ENCODE peak calls at places on chromosome 9, in eight cellular contexts. One of them, this sample, is unnamed.
A peak's percentile ranks its signal among the peaks of the same experiment; 100 is the strongest.

GRCh38 chr9:89519393-89519805 is 21.5 kb upstream of the SEMA4D start:
- DNase-seq in colonic mucosa: no peak
- DNase-seq in IMR-90: peak; percentile 42
- DNase-seq in mesenchymal stem cell: peak; percentile 35
- DNase-seq in K562: no peak
- DNase-seq in H9: no peak
- DNase-seq in neuronal stem cell: no peak
- DNase-seq in fibroblast of lung: peak; percentile 20
- DNase-seq in this sample: no peak

GRCh38 chr9:27183701-27184100 is 74.7 kb downstream of the TEK start:
- DNase-seq in colonic mucosa: no peak
- DNase-seq in IMR-90: peak; percentile 50
- DNase-seq in mesenchymal stem cell: peak; percentile 32
- DNase-seq in K562: no peak
- DNase-seq in H9: no peak
- DNase-seq in neuronal stem cell: no peak
- DNase-seq in fibroblast of lung: peak; percentile 45
- DNase-seq in this sample: no peak

GRCh38 chr9:79353856-79354520 is 217.8 kb upstream of the TLE4 start:
- DNase-seq in colonic mucosa: no peak
- DNase-seq in IMR-90: peak; percentile 85
- DNase-seq in mesenchymal stem cell: peak; percentile 57
- DNase-seq in K562: no peak
- DNase-seq in H9: no peak
- DNase-seq in neuronal stem cell: no peak
- DNase-seq in fibroblast of lung: peak; percentile 92
- DNase-seq in this sample: no peak

GRCh38 chr9:116160676-116161571 is 7.3 kb downstream of the PAPPA start:
- DNase-seq in colonic mucosa: no peak
- DNase-seq in IMR-90: no peak
- DNase-seq in mesenchymal stem cell: peak; percentile 71
- DNase-seq in K562: no peak
- DNase-seq in H9: no peak
- DNase-seq in neuronal stem cell: no peak
- DNase-seq in fibroblast of lung: no peak
- DNase-seq in this sample: peak; percentile 49

GRCh38 chr9:79446540-79447307 is 125.0 kb upstream of the TLE4 start:
- DNase-seq in colonic mucosa: no peak
- DNase-seq in IMR-90: no peak
- DNase-seq in mesenchymal stem cell: no peak
- DNase-seq in K562: no peak
- DNase-seq in H9: no peak
- DNase-seq in neuronal stem cell: no peak
- DNase-seq in fibroblast of lung: no peak
- DNase-seq in this sample: no peak

GRCh38 chr9:128340691-128341434 is 536 bp downstream of the SLC27A4 start:
- DNase-seq in colonic mucosa: peak; percentile 40
- DNase-seq in IMR-90: no peak
- DNase-seq in mesenchymal stem cell: no peak
- DNase-seq in K562: no peak
- DNase-seq in H9: peak; percentile 41
- DNase-seq in neuronal stem cell: no peak
- DNase-seq in fibroblast of lung: no peak
- DNase-seq in this sample: peak; percentile 71

GRCh38 chr9:105127863-105128220 is 116.6 kb upstream of the SLC44A1 start:
- DNase-seq in colonic mucosa: peak; percentile 22
- DNase-seq in IMR-90: peak; percentile 25
- DNase-seq in mesenchymal stem cell: peak; percentile 55
- DNase-seq in K562: no peak
- DNase-seq in H9: no peak
- DNase-seq in neuronal stem cell: no peak
- DNase-seq in fibroblast of lung: peak; percentile 80
- DNase-seq in this sample: no peak

GRCh38 chr9:121283856-121284732 is 16.1 kb downstream of the GSN start:
- DNase-seq in colonic mucosa: no peak
- DNase-seq in IMR-90: no peak
- DNase-seq in mesenchymal stem cell: no peak
- DNase-seq in K562: peak; percentile 51
- DNase-seq in H9: no peak
- DNase-seq in neuronal stem cell: no peak
- DNase-seq in fibroblast of lung: no peak
- DNase-seq in this sample: no peak

GRCh38 chr9:136614372-136614922 is 48.3 kb upstream of the EGFL7 start:
- DNase-seq in colonic mucosa: peak; percentile 45
- DNase-seq in IMR-90: peak; percentile 89
- DNase-seq in mesenchymal stem cell: peak; percentile 96
- DNase-seq in K562: peak; percentile 88
- DNase-seq in H9: no peak
- DNase-seq in neuronal stem cell: no peak
- DNase-seq in fibroblast of lung: peak; percentile 89
- DNase-seq in this sample: no peak

GRCh38 chr9:33924978-33925797 is 108.2 kb downstream of the UBE2R2 start:
- DNase-seq in colonic mucosa: peak; percentile 48
- DNase-seq in IMR-90: peak; percentile 54
- DNase-seq in mesenchymal stem cell: peak; percentile 59
- DNase-seq in K562: no peak
- DNase-seq in H9: peak; percentile 76
- DNase-seq in neuronal stem cell: peak; percentile 58
- DNase-seq in fibroblast of lung: peak; percentile 41
- DNase-seq in this sample: peak; percentile 90

GRCh38 chr9:34709196-34709978 is 549 bp downstream of the CCL21 start:
- DNase-seq in colonic mucosa: no peak
- DNase-seq in IMR-90: no peak
- DNase-seq in mesenchymal stem cell: no peak
- DNase-seq in K562: no peak
- DNase-seq in H9: no peak
- DNase-seq in neuronal stem cell: no peak
- DNase-seq in fibroblast of lung: no peak
- DNase-seq in this sample: no peak

GRCh38 chr9:122244349-122244748 is 15.6 kb upstream of the LHX6 start:
- DNase-seq in colonic mucosa: no peak
- DNase-seq in IMR-90: no peak
- DNase-seq in mesenchymal stem cell: no peak
- DNase-seq in K562: no peak
- DNase-seq in H9: no peak
- DNase-seq in neuronal stem cell: no peak
- DNase-seq in fibroblast of lung: no peak
- DNase-seq in this sample: no peak

DNA sequence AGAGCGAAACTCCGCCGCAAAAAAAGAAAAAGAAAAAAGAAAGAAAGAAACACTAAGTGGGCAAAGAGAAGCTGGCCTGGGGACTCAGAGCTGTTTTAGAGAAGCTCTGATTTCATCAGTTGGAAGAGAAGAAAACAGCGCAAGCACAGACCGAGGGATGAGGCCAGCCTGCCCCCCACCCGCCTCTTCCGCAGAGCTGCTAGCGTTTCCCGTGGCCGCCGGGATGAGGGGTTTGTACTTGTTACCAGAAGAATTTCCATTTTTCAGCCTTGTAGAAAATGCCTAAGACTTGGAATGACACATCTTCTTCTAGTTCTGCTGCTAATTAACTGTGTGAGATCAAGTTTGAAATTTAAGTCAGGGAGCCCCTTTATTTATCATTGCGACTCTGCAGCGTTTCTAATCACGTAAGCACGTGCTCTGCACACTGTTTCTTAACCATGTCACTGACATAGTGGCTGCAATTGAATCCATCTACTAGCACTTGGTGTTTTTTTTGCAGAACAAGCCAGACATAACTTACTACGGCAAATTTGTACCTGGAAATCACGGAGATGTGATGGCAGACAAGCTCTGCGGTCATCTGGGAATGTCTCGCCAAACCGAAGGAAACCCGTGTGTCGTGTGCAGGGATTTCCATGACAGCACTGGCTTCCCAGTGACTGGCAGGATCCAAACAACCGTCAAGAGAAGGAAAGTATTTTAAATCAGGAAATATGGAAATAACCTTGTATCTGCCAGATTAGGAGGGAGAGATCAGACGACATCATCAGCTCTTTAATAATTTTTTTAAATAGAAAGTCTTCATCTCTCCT is 41.8 kb upstream of the ROR2 start:
- DNase-seq in colonic mucosa: no peak
- DNase-seq in IMR-90: no peak
- DNase-seq in mesenchymal stem cell: no peak
- DNase-seq in K562: no peak
- DNase-seq in H9: no peak
- DNase-seq in neuronal stem cell: no peak
- DNase-seq in fibroblast of lung: no peak
- DNase-seq in this sample: no peak
- H3K9ac ChIP-seq in colonic mucosa: no peak overlapping the region
- H3K9ac ChIP-seq in IMR-90: no peak overlapping the region
- H3K9ac ChIP-seq in mesenchymal stem cell: peak overlapping the region; percentile 82
- H3K9ac ChIP-seq in K562: no peak overlapping the region
- H3K9ac ChIP-seq in H9: no peak overlapping the region
- H3K9ac ChIP-seq in neuronal stem cell: no peak overlapping the region
- H3K9ac ChIP-seq in fibroblast of lung: no peak overlapping the region
- H3K9ac ChIP-seq in this sample: no peak overlapping the region

GRCh38 chr9:129482521-129483466 is 138.1 kb downstream of the C9orf50 start:
- DNase-seq in colonic mucosa: peak; percentile 90
- DNase-seq in IMR-90: peak; percentile 84
- DNase-seq in mesenchymal stem cell: peak; percentile 94
- DNase-seq in K562: peak; percentile 86
- DNase-seq in H9: no peak
- DNase-seq in neuronal stem cell: peak; percentile 49
- DNase-seq in fibroblast of lung: peak; percentile 90
- DNase-seq in this sample: peak; percentile 84

GRCh38 chr9:129480227-129480626 is 140.7 kb downstream of the C9orf50 start:
- DNase-seq in colonic mucosa: no peak
- DNase-seq in IMR-90: no peak
- DNase-seq in mesenchymal stem cell: peak; percentile 52
- DNase-seq in K562: no peak
- DNase-seq in H9: no peak
- DNase-seq in neuronal stem cell: no peak
- DNase-seq in fibroblast of lung: peak; percentile 40
- DNase-seq in this sample: no peak

GRCh38 chr9:129481824-129482511 is 138.9 kb downstream of the C9orf50 start:
- DNase-seq in colonic mucosa: no peak
- DNase-seq in IMR-90: no peak
- DNase-seq in mesenchymal stem cell: peak; percentile 60
- DNase-seq in K562: peak; percentile 63
- DNase-seq in H9: no peak
- DNase-seq in neuronal stem cell: no peak
- DNase-seq in fibroblast of lung: peak; percentile 56
- DNase-seq in this sample: peak; percentile 71

GRCh38 chr9:129480705-129481104 is 140.2 kb downstream of the C9orf50 start:
- DNase-seq in colonic mucosa: no peak
- DNase-seq in IMR-90: no peak
- DNase-seq in mesenchymal stem cell: no peak
- DNase-seq in K562: no peak
- DNase-seq in H9: no peak
- DNase-seq in neuronal stem cell: no peak
- DNase-seq in fibroblast of lung: no peak
- DNase-seq in this sample: no peak

DNA sequence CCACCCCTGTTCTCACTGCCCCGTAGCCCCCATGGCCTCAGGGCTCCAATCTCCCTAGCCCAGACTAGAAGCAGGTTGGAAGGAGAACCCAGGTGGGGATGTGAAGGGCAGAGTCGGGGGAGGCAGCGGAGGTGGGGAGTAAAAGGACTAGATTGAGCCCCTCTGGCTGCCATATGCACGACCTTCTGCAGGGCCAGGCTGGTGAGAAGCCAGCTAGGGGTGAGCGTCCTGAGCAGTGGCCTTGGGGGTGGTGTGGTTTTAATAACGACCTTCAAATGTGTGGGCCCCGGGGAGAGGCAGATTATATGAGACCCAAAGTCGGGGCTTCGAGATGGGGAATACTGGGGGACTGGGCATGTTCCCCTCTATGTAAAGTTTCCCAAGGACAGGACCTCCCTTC is 139.5 kb downstream of the C9orf50 start:
- DNase-seq in colonic mucosa: no peak
- DNase-seq in IMR-90: no peak
- DNase-seq in mesenchymal stem cell: no peak
- DNase-seq in K562: no peak
- DNase-seq in H9: no peak
- DNase-seq in neuronal stem cell: no peak
- DNase-seq in fibroblast of lung: no peak
- DNase-seq in this sample: no peak
- H3K27me3 ChIP-seq in colonic mucosa: no peaks in the 10 kb centered on the region
- H3K27me3 ChIP-seq in IMR-90: no peaks in the 10 kb centered on the region
- H3K27me3 ChIP-seq in mesenchymal stem cell: no peaks in the 10 kb centered on the region
- H3K27me3 ChIP-seq in K562: no peaks in the 10 kb centered on the region
- H3K27me3 ChIP-seq in H9: peaks cover 12% of the 10 kb centered on the region
- H3K27me3 ChIP-seq in neuronal stem cell: no peaks in the 10 kb centered on the region
- H3K27me3 ChIP-seq in fibroblast of lung: no peaks in the 10 kb centered on the region
- H3K27me3 ChIP-seq in this sample: no peaks in the 10 kb centered on the region

GRCh38 chr9:23825700-23826099 is 340 bp downstream of the ELAVL2 start:
- DNase-seq in colonic mucosa: no peak
- DNase-seq in IMR-90: no peak
- DNase-seq in mesenchymal stem cell: peak; percentile 22
- DNase-seq in K562: no peak
- DNase-seq in H9: no peak
- DNase-seq in neuronal stem cell: no peak
- DNase-seq in fibroblast of lung: peak; percentile 21
- DNase-seq in this sample: no peak
- H3K27ac ChIP-seq in colonic mucosa: no peak overlapping the region
- H3K27ac ChIP-seq in IMR-90: no peak overlapping the region
- H3K27ac ChIP-seq in mesenchymal stem cell: no peak overlapping the region
- H3K27ac ChIP-seq in K562: no peak overlapping the region
- H3K27ac ChIP-seq in H9: no peak overlapping the region
- H3K27ac ChIP-seq in neuronal stem cell: no peak overlapping the region
- H3K27ac ChIP-seq in fibroblast of lung: no peak overlapping the region
- H3K27ac ChIP-seq in this sample: peak overlapping the region; percentile 33

DNA sequence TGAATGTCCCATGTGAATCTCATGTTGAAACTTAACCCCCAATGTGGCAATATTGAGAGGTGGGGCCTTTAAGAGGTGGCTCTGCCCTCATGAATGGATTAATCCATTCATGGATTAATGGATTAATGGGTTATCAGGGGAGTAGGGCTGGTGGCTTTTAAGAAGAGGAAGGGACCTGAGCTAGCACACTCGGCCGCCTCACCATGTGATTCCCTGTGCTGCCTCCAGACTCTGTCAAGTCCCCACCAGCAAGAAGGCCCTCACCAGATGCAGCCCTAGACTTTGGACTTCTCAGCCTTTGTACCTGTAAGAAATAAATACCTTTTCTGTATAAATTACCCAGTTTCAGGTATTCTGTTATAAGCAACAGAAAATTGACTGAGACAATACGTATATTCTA is 272.2 kb upstream of the DMRT1 start:
- DNase-seq in colonic mucosa: no peak
- DNase-seq in IMR-90: no peak
- DNase-seq in mesenchymal stem cell: no peak
- DNase-seq in K562: no peak
- DNase-seq in H9: no peak
- DNase-seq in neuronal stem cell: no peak
- DNase-seq in fibroblast of lung: no peak
- DNase-seq in this sample: no peak
- H3K9ac ChIP-seq in colonic mucosa: no peak overlapping the region
- H3K9ac ChIP-seq in IMR-90: no peak overlapping the region
- H3K9ac ChIP-seq in mesenchymal stem cell: no peak overlapping the region
- H3K9ac ChIP-seq in K562: no peak overlapping the region
- H3K9ac ChIP-seq in H9: no peak overlapping the region
- H3K9ac ChIP-seq in neuronal stem cell: no peak overlapping the region
- H3K9ac ChIP-seq in fibroblast of lung: no peak overlapping the region
- H3K9ac ChIP-seq in this sample: no peak overlapping the region

GRCh38 chr9:117737721-117738226 is 33.6 kb downstream of the TLR4 start:
- DNase-seq in colonic mucosa: no peak
- DNase-seq in IMR-90: no peak
- DNase-seq in mesenchymal stem cell: no peak
- DNase-seq in K562: no peak
- DNase-seq in H9: no peak
- DNase-seq in neuronal stem cell: no peak
- DNase-seq in fibroblast of lung: no peak
- DNase-seq in this sample: no peak
- H3K27me3 ChIP-seq in colonic mucosa: no peaks in the 10 kb centered on the region
- H3K27me3 ChIP-seq in IMR-90: no peaks in the 10 kb centered on the region
- H3K27me3 ChIP-seq in mesenchymal stem cell: no peaks in the 10 kb centered on the region
- H3K27me3 ChIP-seq in K562: no peaks in the 10 kb centered on the region
- H3K27me3 ChIP-seq in H9: no peaks in the 10 kb centered on the region
- H3K27me3 ChIP-seq in neuronal stem cell: no peaks in the 10 kb centered on the region
- H3K27me3 ChIP-seq in fibroblast of lung: no peaks in the 10 kb centered on the region
- H3K27me3 ChIP-seq in this sample: peaks cover 6% of the 10 kb centered on the region

GRCh38 chr9:22146604-22147003 is 137.5 kb upstream of the CDKN2B start:
- DNase-seq in colonic mucosa: no peak
- DNase-seq in IMR-90: no peak
- DNase-seq in mesenchymal stem cell: no peak
- DNase-seq in K562: no peak
- DNase-seq in H9: no peak
- DNase-seq in neuronal stem cell: no peak
- DNase-seq in fibroblast of lung: no peak
- DNase-seq in this sample: no peak
- H3K27ac ChIP-seq in colonic mucosa: no peak overlapping the region
- H3K27ac ChIP-seq in IMR-90: no peak overlapping the region
- H3K27ac ChIP-seq in mesenchymal stem cell: no peak overlapping the region
- H3K27ac ChIP-seq in K562: no peak overlapping the region
- H3K27ac ChIP-seq in H9: no peak overlapping the region
- H3K27ac ChIP-seq in neuronal stem cell: no peak overlapping the region
- H3K27ac ChIP-seq in fibroblast of lung: no peak overlapping the region
- H3K27ac ChIP-seq in this sample: no peak overlapping the region

This sample was measured in endodermal cell.